ENCODE peak calls at places on chromosomes 6 and 20, in nine cellular contexts. C is left ventricle myocardium inferior, F is dorsolateral prefrontal cortex, Y is AG09309, I is psoas muscle, T is Peyer's patch, U is HL-60, W is fibroblast of mammary gland, E is fibroblast of pulmonary artery. K is an unnamed sample.

GRCh38 chr20:10553326-10553984 is 118.3 kb downstream of the SLX4IP start:
- DNase-seq in C (peak), F (peak), Y (no peak), I (peak), T (peak), U (no peak), W (peak), E (peak), K (peak)

GRCh38 chr6:85594197-85594930 is 706 bp upstream of the SNX14 start:
- DNase-seq in C (no peak), F (no peak), Y (no peak), I (no peak), T (no peak), U (no peak), W (peak), E (peak), K (peak)

GRCh38 chr20:641516-641913 is 11.5 kb downstream of the SRXN1 start:
- DNase-seq in C (no peak), F (no peak), Y (no peak), I (no peak), T (no peak), U (no peak), W (no peak), E (no peak), K (no peak)

GRCh38 chr20:56843817-56844216 is 214.7 kb downstream of the TFAP2C start:
- DNase-seq in C (no peak), F (no peak), Y (no peak), I (no peak), T (no peak), U (no peak), W (no peak), E (no peak), K (no peak)

GRCh38 chr6:38796006-38796405 is 80.9 kb downstream of the DNAH8 start:
- DNase-seq in C (no peak), F (no peak), Y (no peak), I (no peak), T (no peak), U (no peak), W (no peak), E (no peak), K (no peak)

GRCh38 chr6:28720357-28721231 is 194.9 kb downstream of the GPX5 start:
- DNase-seq in C (no peak), F (no peak), Y (no peak), I (no peak), T (no peak), U (no peak), W (no peak), E (no peak), K (no peak)

GRCh38 chr20:63858393-63859165 is 2.7 kb upstream of the ABHD16B start:
- DNase-seq in C (peak), F (no peak), Y (no peak), I (no peak), T (no peak), U (no peak), W (peak), E (peak), K (peak)

GRCh38 chr20:35660122-35660937 is 4.4 kb downstream of the CPNE1 start:
- DNase-seq in C (no peak), F (no peak), Y (no peak), I (no peak), T (no peak), U (no peak), W (no peak), E (no peak), K (no peak)

GRCh38 chr6:4962905-4963304 is 40.9 kb downstream of the RPP40 start:
- DNase-seq in C (no peak), F (no peak), Y (no peak), I (no peak), T (no peak), U (no peak), W (no peak), E (no peak), K (no peak)

GRCh38 chr20:31819083-31819784 is at the start of gene MYLK2:
- DNase-seq in C (peak), F (no peak), Y (no peak), I (peak), T (no peak), U (no peak), W (no peak), E (no peak), K (no peak)

GRCh38 chr6:90288404-90288803 is 8.2 kb downstream of the BACH2 start:
- DNase-seq in C (no peak), F (no peak), Y (no peak), I (no peak), T (no peak), U (no peak), W (peak), E (no peak), K (no peak)

GRCh38 chr6:166162599-166163342 is 4.9 kb downstream of the TBXT start:
- DNase-seq in C (no peak), F (no peak), Y (no peak), I (no peak), T (no peak), U (no peak), W (no peak), E (no peak), K (peak)

GRCh38 chr20:40160151-40160550 is 528.9 kb downstream of the MAFB start:
- DNase-seq in C (peak), F (no peak), Y (peak), I (peak), T (peak), U (peak), W (peak), E (peak), K (peak)

GRCh38 chr6:12150812-12151432 is 138.8 kb downstream of the HIVEP1 start:
- DNase-seq in C (no peak), F (peak), Y (no peak), I (no peak), T (peak), U (peak), W (no peak), E (no peak), K (no peak)

GRCh38 chr20:33600414-33600813 is 61.7 kb upstream of the C20orf144 start:
- DNase-seq in C (no peak), F (no peak), Y (no peak), I (no peak), T (no peak), U (no peak), W (no peak), E (no peak), K (no peak)

GRCh38 chr20:23105193-23105592 is 19.1 kb upstream of the CD93 start:
- DNase-seq in C (no peak), F (no peak), Y (no peak), I (peak), T (no peak), U (no peak), W (no peak), E (no peak), K (no peak)

GRCh38 chr6:16055852-16056251 is 73.0 kb upstream of the MYLIP start:
- DNase-seq in C (no peak), F (no peak), Y (no peak), I (no peak), T (no peak), U (no peak), W (no peak), E (no peak), K (no peak)

GRCh38 chr6:16019462-16019861 is 109.4 kb upstream of the MYLIP start:
- DNase-seq in C (no peak), F (no peak), Y (no peak), I (no peak), T (no peak), U (no peak), W (no peak), E (no peak), K (no peak)

GRCh38 chr6:100171533-100172321 is 177.7 kb upstream of the MCHR2 start:
- DNase-seq in C (no peak), F (no peak), Y (peak), I (no peak), T (no peak), U (no peak), W (peak), E (no peak), K (no peak)

GRCh38 chr6:48183816-48184215 is 72.8 kb upstream of the PTCHD4 start:
- DNase-seq in C (no peak), F (no peak), Y (no peak), I (no peak), T (no peak), U (no peak), W (peak), E (no peak), K (no peak)

GRCh38 chr6:3457710-3458605 is 1.1 kb upstream of the SLC22A23 start:
- DNase-seq in C (no peak), F (no peak), Y (no peak), I (peak), T (peak), U (no peak), W (no peak), E (no peak), K (no peak)

GRCh38 chr6:170291271-170292110 is 613 bp upstream of the DLL1 start:
- DNase-seq in C (peak), F (peak), Y (no peak), I (peak), T (peak), U (no peak), W (no peak), E (no peak), K (peak)

GRCh38 chr6:44533221-44533820 is 145.8 kb downstream of the CDC5L start:
- DNase-seq in C (no peak), F (no peak), Y (no peak), I (no peak), T (no peak), U (no peak), W (no peak), E (no peak), K (no peak)

GRCh38 chr6:1286972-1287600 is 24.8 kb upstream of the FOXQ1 start:
- DNase-seq in C (no peak), F (no peak), Y (peak), I (no peak), T (no peak), U (peak), W (peak), E (peak), K (no peak)

GRCh38 chr20:953742-954141 is 37.6 kb upstream of the ANGPT4 start:
- DNase-seq in C (no peak), F (no peak), Y (no peak), I (no peak), T (no peak), U (no peak), W (peak), E (no peak), K (no peak)

GRCh38 chr6:21151178-21151956 is 442.2 kb upstream of the SOX4 start:
- DNase-seq in C (no peak), F (no peak), Y (no peak), I (no peak), T (no peak), U (no peak), W (no peak), E (no peak), K (no peak)

GRCh38 chr6:151010111-151010510 is 144.6 kb downstream of the MTHFD1L start:
- DNase-seq in C (no peak), F (no peak), Y (no peak), I (no peak), T (no peak), U (no peak), W (no peak), E (no peak), K (no peak)

GRCh38 chr6:43942616-43943015 is 172.6 kb downstream of the VEGFA start:
- DNase-seq in C (no peak), F (no peak), Y (no peak), I (no peak), T (peak), U (no peak), W (no peak), E (no peak), K (no peak)

GRCh38 chr6:158387036-158387435 is 74.8 kb downstream of the TULP4 start:
- DNase-seq in C (no peak), F (no peak), Y (no peak), I (no peak), T (no peak), U (no peak), W (no peak), E (no peak), K (no peak)
- TF ChIP-seq CTCF in C (no peak), F (peak), Y (no peak), I (peak), T (no peak), U (no peak), W (peak), E (peak), K (peak)

GRCh38 chr6:161618816-161619454 is 345.1 kb upstream of the AGPAT4 start:
- DNase-seq in C (peak), F (peak), Y (peak), I (no peak), T (no peak), U (peak), W (peak), E (peak), K (no peak)
- TF ChIP-seq CTCF in C (peak), F (peak), Y (peak), I (peak), T (peak), U (no peak), W (peak), E (peak), K (no peak)

GRCh38 chr6:108621117-108621516 is 60.4 kb downstream of the FOXO3 start:
- DNase-seq in C (no peak), F (no peak), Y (peak), I (peak), T (peak), U (no peak), W (peak), E (peak), K (no peak)
- TF ChIP-seq CTCF in C (no peak), F (no peak), Y (peak), I (no peak), T (no peak), U (no peak), W (peak), E (no peak), K (no peak)

GRCh38 chr20:43658723-43659419 is 8.0 kb upstream of the MYBL2 start:
- DNase-seq in C (no peak), F (no peak), Y (no peak), I (no peak), T (no peak), U (no peak), W (no peak), E (no peak), K (no peak)
- TF ChIP-seq CTCF in C (no peak), F (no peak), Y (no peak), I (no peak), T (no peak), U (no peak), W (no peak), E (no peak), K (no peak)

DNA sequence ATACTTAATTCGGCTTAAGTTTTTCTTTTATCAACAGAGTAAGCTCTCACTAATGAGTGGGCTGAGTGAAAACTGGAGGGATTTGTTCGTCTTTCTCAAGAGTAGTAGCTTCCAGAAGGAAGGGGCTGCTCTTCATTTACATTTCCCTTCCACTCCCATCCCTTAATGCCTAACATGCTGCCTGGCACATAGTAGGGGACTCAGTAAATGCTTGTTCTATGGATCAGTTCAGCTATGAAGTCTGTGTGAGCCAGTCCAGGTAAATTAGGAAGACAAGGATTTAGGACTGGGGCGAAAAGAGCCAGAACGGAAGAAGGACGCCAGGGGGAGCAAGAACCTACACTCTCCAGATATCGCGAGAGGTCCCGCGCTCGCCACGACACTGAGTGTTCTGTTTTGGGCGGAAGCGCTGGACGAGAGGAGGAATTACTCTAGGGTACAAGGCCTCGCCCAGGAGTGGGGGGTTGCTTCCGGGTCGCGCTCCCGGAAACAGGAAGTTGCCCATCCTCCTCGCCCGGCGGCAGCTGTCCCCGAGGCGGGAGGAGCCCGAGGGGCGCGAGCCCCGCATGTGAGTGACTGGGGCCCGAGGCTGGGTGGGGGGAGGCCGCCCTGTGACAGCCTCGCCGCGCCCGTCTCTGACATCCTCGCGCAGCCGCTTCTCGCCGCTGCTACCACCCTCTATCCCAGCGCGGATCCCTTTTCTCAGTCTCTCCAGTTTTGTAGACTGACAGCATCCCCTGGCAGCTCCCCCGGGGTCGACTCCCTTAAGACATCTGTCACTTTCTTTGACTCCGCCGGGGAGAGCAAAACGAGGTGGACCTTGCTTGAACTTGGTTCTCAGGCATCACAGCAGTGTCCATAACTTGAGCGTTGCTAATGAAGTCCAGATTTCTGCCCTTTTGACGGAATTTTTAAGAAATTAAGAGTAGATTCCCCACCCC is at the start of gene C6orf89:
- DNase-seq in C (peak), F (peak), Y (peak), I (peak), T (peak), U (peak), W (peak), E (peak), K (peak)
- TF ChIP-seq CTCF in C (peak), F (peak), Y (peak), I (peak), T (peak), U (peak), W (peak), E (peak), K (peak)

GRCh38 chr6:98877250-98877649 is 42.9 kb downstream of the POU3F2 start:
- DNase-seq in C (no peak), F (no peak), Y (no peak), I (no peak), T (no peak), U (no peak), W (no peak), E (peak), K (no peak)
- TF ChIP-seq CTCF in C (no peak), F (no peak), Y (no peak), I (no peak), T (no peak), U (no peak), W (no peak), E (no peak), K (no peak)

DNA sequence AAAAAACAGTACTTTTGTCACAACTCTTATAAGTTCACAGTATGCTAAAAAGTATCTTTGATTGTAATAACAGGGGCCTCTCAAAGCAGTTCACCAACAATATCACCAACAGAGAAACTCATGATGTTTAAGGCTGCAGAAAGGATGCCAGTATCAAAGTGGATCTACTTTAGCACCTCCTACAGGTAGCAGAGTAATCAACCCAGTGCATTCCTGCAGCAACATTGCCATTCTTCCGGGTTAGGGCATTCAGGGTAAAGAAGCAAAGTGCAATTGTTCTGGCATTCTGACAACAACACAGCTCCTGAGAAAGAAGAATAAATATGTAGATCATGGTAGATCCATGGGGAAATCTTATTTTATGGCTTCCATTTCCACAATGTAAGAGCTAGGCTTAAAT is 7.6 kb upstream of the SLC17A4 start:
- DNase-seq in C (no peak), F (no peak), Y (no peak), I (no peak), T (peak), U (no peak), W (no peak), E (no peak), K (no peak)
- TF ChIP-seq CTCF in C (no peak), F (no peak), Y (no peak), I (no peak), T (peak), U (no peak), W (no peak), E (no peak), K (no peak)

GRCh38 chr20:51801220-51801991 is 915 bp downstream of the SALL4 start:
- DNase-seq in C (no peak), F (no peak), Y (no peak), I (no peak), T (no peak), U (no peak), W (no peak), E (no peak), K (peak)
- TF ChIP-seq CTCF in C (no peak), F (no peak), Y (peak), I (no peak), T (no peak), U (no peak), W (no peak), E (peak), K (no peak)

GRCh38 chr6:144075884-144076283 is 19.5 kb downstream of the SF3B5 start:
- DNase-seq in C (no peak), F (no peak), Y (no peak), I (no peak), T (no peak), U (no peak), W (no peak), E (no peak), K (no peak)
- TF ChIP-seq CTCF in C (no peak), F (no peak), Y (no peak), I (no peak), T (no peak), U (no peak), W (no peak), E (no peak), K (no peak)

K was measured in GM13976.